ENCODE peak calls at places on chromosomes 4 and X, in six cellular contexts. One of them, this sample, is unnamed.

GRCh38 chr4:174265917-174266316 is 17.6 kb downstream of the FBXO8 start:
- DNase-seq in astrocyte of the spinal cord: no peak
- DNase-seq in suprapubic skin: no peak
- DNase-seq in A549: no peak
- DNase-seq in gastrocnemius medialis: no peak
- DNase-seq in CD8-positive, alpha-beta T cell: no peak
- DNase-seq in this sample: no peak

GRCh38 chr4:82886145-82886942 is 4.6 kb downstream of the SEC31A start:
- DNase-seq in astrocyte of the spinal cord: no peak
- DNase-seq in suprapubic skin: no peak
- DNase-seq in A549: no peak
- DNase-seq in gastrocnemius medialis: no peak
- DNase-seq in CD8-positive, alpha-beta T cell: no peak
- DNase-seq in this sample: no peak

GRCh38 chrX:8849462-8849861 is 48.3 kb upstream of the FAM9A start:
- DNase-seq in astrocyte of the spinal cord: no peak
- DNase-seq in suprapubic skin: no peak
- DNase-seq in A549: no peak
- DNase-seq in gastrocnemius medialis: no peak
- DNase-seq in CD8-positive, alpha-beta T cell: no peak
- DNase-seq in this sample: no peak

GRCh38 chr4:88008624-88009235 is 1.3 kb downstream of the PKD2 start:
- DNase-seq in astrocyte of the spinal cord: peak
- DNase-seq in suprapubic skin: no peak
- DNase-seq in A549: no peak
- DNase-seq in gastrocnemius medialis: no peak
- DNase-seq in CD8-positive, alpha-beta T cell: no peak
- DNase-seq in this sample: no peak

GRCh38 chr4:105130945-105131344 is 15.7 kb upstream of the TET2 start:
- DNase-seq in astrocyte of the spinal cord: no peak
- DNase-seq in suprapubic skin: no peak
- DNase-seq in A549: no peak
- DNase-seq in gastrocnemius medialis: no peak
- DNase-seq in CD8-positive, alpha-beta T cell: no peak
- DNase-seq in this sample: no peak

GRCh38 chrX:41076742-41077141 is 8.5 kb upstream of the USP9X start:
- DNase-seq in astrocyte of the spinal cord: no peak
- DNase-seq in suprapubic skin: no peak
- DNase-seq in A549: no peak
- DNase-seq in gastrocnemius medialis: no peak
- DNase-seq in CD8-positive, alpha-beta T cell: no peak
- DNase-seq in this sample: no peak

GRCh38 chr4:77015390-77015789 is 60.4 kb downstream of the CCNI start:
- DNase-seq in astrocyte of the spinal cord: peak
- DNase-seq in suprapubic skin: no peak
- DNase-seq in A549: no peak
- DNase-seq in gastrocnemius medialis: no peak
- DNase-seq in CD8-positive, alpha-beta T cell: no peak
- DNase-seq in this sample: no peak

GRCh38 chr4:118774989-118775388 is 60.9 kb downstream of the SEC24D start:
- DNase-seq in astrocyte of the spinal cord: peak
- DNase-seq in suprapubic skin: no peak
- DNase-seq in A549: no peak
- DNase-seq in gastrocnemius medialis: no peak
- DNase-seq in CD8-positive, alpha-beta T cell: no peak
- DNase-seq in this sample: no peak

GRCh38 chr4:25215506-25215905 is 18.3 kb upstream of the PI4K2B start:
- DNase-seq in astrocyte of the spinal cord: no peak
- DNase-seq in suprapubic skin: no peak
- DNase-seq in A549: no peak
- DNase-seq in gastrocnemius medialis: no peak
- DNase-seq in CD8-positive, alpha-beta T cell: no peak
- DNase-seq in this sample: no peak

GRCh38 chr4:146029939-146030710 is 91.5 kb upstream of the ZNF827 start:
- DNase-seq in astrocyte of the spinal cord: no peak
- DNase-seq in suprapubic skin: no peak
- DNase-seq in A549: no peak
- DNase-seq in gastrocnemius medialis: no peak
- DNase-seq in CD8-positive, alpha-beta T cell: no peak
- DNase-seq in this sample: no peak

GRCh38 chr4:110624016-110624770 is 1.3 kb upstream of the PITX2 start:
- DNase-seq in astrocyte of the spinal cord: no peak
- DNase-seq in suprapubic skin: no peak
- DNase-seq in A549: no peak
- DNase-seq in gastrocnemius medialis: no peak
- DNase-seq in CD8-positive, alpha-beta T cell: no peak
- DNase-seq in this sample: no peak

GRCh38 chr4:137572163-137572562 is 39.9 kb upstream of the PCDH18 start:
- DNase-seq in astrocyte of the spinal cord: no peak
- DNase-seq in suprapubic skin: no peak
- DNase-seq in A549: no peak
- DNase-seq in gastrocnemius medialis: no peak
- DNase-seq in CD8-positive, alpha-beta T cell: no peak
- DNase-seq in this sample: no peak

GRCh38 chr4:8385611-8386010 is 54.9 kb downstream of the ACOX3 start:
- DNase-seq in astrocyte of the spinal cord: no peak
- DNase-seq in suprapubic skin: no peak
- DNase-seq in A549: no peak
- DNase-seq in gastrocnemius medialis: no peak
- DNase-seq in CD8-positive, alpha-beta T cell: no peak
- DNase-seq in this sample: no peak

GRCh38 chr4:107701565-107701964 is 18.5 kb downstream of the PAPSS1 start:
- DNase-seq in astrocyte of the spinal cord: no peak
- DNase-seq in suprapubic skin: no peak
- DNase-seq in A549: no peak
- DNase-seq in gastrocnemius medialis: no peak
- DNase-seq in CD8-positive, alpha-beta T cell: no peak
- DNase-seq in this sample: no peak

GRCh38 chr4:147822128-147822527 is 90.2 kb downstream of the ARHGAP10 start:
- DNase-seq in astrocyte of the spinal cord: peak
- DNase-seq in suprapubic skin: peak
- DNase-seq in A549: no peak
- DNase-seq in gastrocnemius medialis: peak
- DNase-seq in CD8-positive, alpha-beta T cell: no peak
- DNase-seq in this sample: no peak

GRCh38 chr4:16597829-16598228 is 300.6 kb downstream of the LDB2 start:
- DNase-seq in astrocyte of the spinal cord: peak
- DNase-seq in suprapubic skin: no peak
- DNase-seq in A549: no peak
- DNase-seq in gastrocnemius medialis: no peak
- DNase-seq in CD8-positive, alpha-beta T cell: no peak
- DNase-seq in this sample: no peak

GRCh38 chr4:85703098-85703497 is 228.1 kb downstream of the ARHGAP24 start:
- DNase-seq in astrocyte of the spinal cord: no peak
- DNase-seq in suprapubic skin: no peak
- DNase-seq in A549: no peak
- DNase-seq in gastrocnemius medialis: no peak
- DNase-seq in CD8-positive, alpha-beta T cell: no peak
- DNase-seq in this sample: no peak

GRCh38 chrX:74104356-74105065 is 199.5 kb upstream of the ZCCHC13 start:
- DNase-seq in astrocyte of the spinal cord: peak
- DNase-seq in suprapubic skin: no peak
- DNase-seq in A549: no peak
- DNase-seq in gastrocnemius medialis: no peak
- DNase-seq in CD8-positive, alpha-beta T cell: no peak
- DNase-seq in this sample: no peak

GRCh38 chr4:8181844-8182243 is 17.2 kb upstream of the SH3TC1 start:
- DNase-seq in astrocyte of the spinal cord: no peak
- DNase-seq in suprapubic skin: no peak
- DNase-seq in A549: no peak
- DNase-seq in gastrocnemius medialis: no peak
- DNase-seq in CD8-positive, alpha-beta T cell: no peak
- DNase-seq in this sample: no peak

GRCh38 chrX:68121371-68121770 is 311.9 kb downstream of the OPHN1 start:
- DNase-seq in astrocyte of the spinal cord: no peak
- DNase-seq in suprapubic skin: no peak
- DNase-seq in A549: no peak
- DNase-seq in gastrocnemius medialis: no peak
- DNase-seq in CD8-positive, alpha-beta T cell: no peak
- DNase-seq in this sample: no peak

GRCh38 chr4:119692001-119692400 is 63.4 kb upstream of the PDE5A start:
- DNase-seq in astrocyte of the spinal cord: peak
- DNase-seq in suprapubic skin: no peak
- DNase-seq in A549: no peak
- DNase-seq in gastrocnemius medialis: no peak
- DNase-seq in CD8-positive, alpha-beta T cell: no peak
- DNase-seq in this sample: peak

GRCh38 chr4:71855944-71856343 is 72.1 kb upstream of the GC start:
- DNase-seq in astrocyte of the spinal cord: no peak
- DNase-seq in suprapubic skin: no peak
- DNase-seq in A549: no peak
- DNase-seq in gastrocnemius medialis: no peak
- DNase-seq in CD8-positive, alpha-beta T cell: no peak
- DNase-seq in this sample: no peak

GRCh38 chrX:144253356-144253755 is 369.5 kb downstream of the UBE2NL start:
- DNase-seq in astrocyte of the spinal cord: no peak
- DNase-seq in suprapubic skin: no peak
- DNase-seq in A549: no peak
- DNase-seq in gastrocnemius medialis: no peak
- DNase-seq in CD8-positive, alpha-beta T cell: no peak
- DNase-seq in this sample: no peak

DNA sequence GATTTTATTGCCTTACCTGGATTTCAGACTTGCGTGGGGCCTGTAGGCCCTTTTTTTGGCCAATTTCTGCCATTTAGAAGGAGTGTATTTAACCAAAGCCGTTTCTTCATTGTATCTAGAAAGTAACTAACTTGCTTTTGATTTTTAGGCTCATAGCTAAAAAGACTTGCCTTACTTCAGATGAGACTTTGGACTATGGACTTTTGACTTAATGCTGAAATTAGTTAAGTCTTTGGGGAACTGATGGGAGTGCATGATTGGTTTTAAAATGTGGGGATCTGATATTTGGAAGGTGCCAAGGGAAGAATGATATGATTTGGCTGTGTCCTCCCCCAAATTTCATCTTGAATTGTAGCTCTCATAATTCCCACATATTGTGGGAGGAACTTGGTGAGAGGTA is 7.7 kb upstream of the UGT2B10 start:
- DNase-seq in astrocyte of the spinal cord: no peak
- DNase-seq in suprapubic skin: no peak
- DNase-seq in A549: no peak
- DNase-seq in gastrocnemius medialis: no peak
- DNase-seq in CD8-positive, alpha-beta T cell: no peak
- DNase-seq in this sample: no peak
- H3K4me3 ChIP-seq in astrocyte of the spinal cord: no peak
- H3K4me3 ChIP-seq in suprapubic skin: no peak
- H3K4me3 ChIP-seq in A549: no peak
- H3K4me3 ChIP-seq in gastrocnemius medialis: no peak
- H3K4me3 ChIP-seq in CD8-positive, alpha-beta T cell: no peak
- H3K4me3 ChIP-seq in this sample: no peak

GRCh38 chr4:142407569-142407968 is 438.5 kb downstream of the INPP4B start:
- DNase-seq in astrocyte of the spinal cord: no peak
- DNase-seq in suprapubic skin: no peak
- DNase-seq in A549: no peak
- DNase-seq in gastrocnemius medialis: no peak
- DNase-seq in CD8-positive, alpha-beta T cell: no peak
- DNase-seq in this sample: no peak

GRCh38 chr4:142405021-142405991 is 440.8 kb downstream of the INPP4B start:
- DNase-seq in astrocyte of the spinal cord: peak
- DNase-seq in suprapubic skin: no peak
- DNase-seq in A549: peak
- DNase-seq in gastrocnemius medialis: peak
- DNase-seq in CD8-positive, alpha-beta T cell: peak
- DNase-seq in this sample: peak

GRCh38 chr4:142406917-142407501 is 439.1 kb downstream of the INPP4B start:
- DNase-seq in astrocyte of the spinal cord: no peak
- DNase-seq in suprapubic skin: no peak
- DNase-seq in A549: no peak
- DNase-seq in gastrocnemius medialis: no peak
- DNase-seq in CD8-positive, alpha-beta T cell: no peak
- DNase-seq in this sample: no peak

GRCh38 chr4:142404191-142404611 is 441.9 kb downstream of the INPP4B start:
- DNase-seq in astrocyte of the spinal cord: peak
- DNase-seq in suprapubic skin: no peak
- DNase-seq in A549: peak
- DNase-seq in gastrocnemius medialis: peak
- DNase-seq in CD8-positive, alpha-beta T cell: no peak
- DNase-seq in this sample: peak

DNA sequence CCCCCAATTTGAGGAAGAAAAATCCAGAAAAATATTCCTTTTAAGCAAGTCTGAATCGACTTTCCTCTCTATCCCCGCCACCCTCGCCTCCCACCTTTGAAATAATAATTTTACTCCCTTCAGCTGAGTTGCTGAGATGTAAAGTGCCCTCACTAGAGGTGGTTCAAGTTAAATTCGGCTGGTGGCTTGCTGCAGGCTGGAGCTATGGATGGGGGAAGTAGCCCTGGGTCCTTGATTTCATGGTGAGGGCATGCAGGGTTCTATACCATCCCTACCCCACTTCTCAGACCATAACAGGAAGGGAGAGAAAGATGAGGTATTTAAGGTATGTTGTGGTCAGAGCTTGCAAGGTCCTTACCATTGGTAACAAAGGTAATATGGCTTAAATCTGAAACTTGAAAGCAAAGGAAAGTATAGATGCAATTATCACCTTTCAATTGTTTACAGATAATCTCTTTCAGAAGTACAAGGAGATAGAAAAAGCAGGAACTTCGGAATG is 440.0 kb downstream of the INPP4B start:
- DNase-seq in astrocyte of the spinal cord: peak
- DNase-seq in suprapubic skin: no peak
- DNase-seq in A549: no peak
- DNase-seq in gastrocnemius medialis: no peak
- DNase-seq in CD8-positive, alpha-beta T cell: no peak
- DNase-seq in this sample: no peak
- H3K4me3 ChIP-seq in astrocyte of the spinal cord: no peak
- H3K4me3 ChIP-seq in suprapubic skin: no peak
- H3K4me3 ChIP-seq in A549: peak
- H3K4me3 ChIP-seq in gastrocnemius medialis: no peak
- H3K4me3 ChIP-seq in CD8-positive, alpha-beta T cell: peak
- H3K4me3 ChIP-seq in this sample: peak

GRCh38 chr4:55397024-55397520 is 1.3 kb downstream of the TMEM165 start:
- DNase-seq in astrocyte of the spinal cord: peak
- DNase-seq in suprapubic skin: no peak
- DNase-seq in A549: no peak
- DNase-seq in gastrocnemius medialis: no peak
- DNase-seq in CD8-positive, alpha-beta T cell: no peak
- DNase-seq in this sample: peak

GRCh38 chr4:55399581-55399980 is 3.8 kb downstream of the TMEM165 start:
- DNase-seq in astrocyte of the spinal cord: no peak
- DNase-seq in suprapubic skin: no peak
- DNase-seq in A549: no peak
- DNase-seq in gastrocnemius medialis: no peak
- DNase-seq in CD8-positive, alpha-beta T cell: no peak
- DNase-seq in this sample: no peak

GRCh38 chr4:55398461-55398860 is 2.7 kb downstream of the TMEM165 start:
- DNase-seq in astrocyte of the spinal cord: no peak
- DNase-seq in suprapubic skin: no peak
- DNase-seq in A549: no peak
- DNase-seq in gastrocnemius medialis: no peak
- DNase-seq in CD8-positive, alpha-beta T cell: no peak
- DNase-seq in this sample: no peak

GRCh38 chr4:55397521-55398321 is 2.0 kb downstream of the TMEM165 start:
- DNase-seq in astrocyte of the spinal cord: peak
- DNase-seq in suprapubic skin: no peak
- DNase-seq in A549: no peak
- DNase-seq in gastrocnemius medialis: no peak
- DNase-seq in CD8-positive, alpha-beta T cell: no peak
- DNase-seq in this sample: no peak

GRCh38 chr4:55398966-55399365 is 3.2 kb downstream of the TMEM165 start:
- DNase-seq in astrocyte of the spinal cord: no peak
- DNase-seq in suprapubic skin: no peak
- DNase-seq in A549: no peak
- DNase-seq in gastrocnemius medialis: no peak
- DNase-seq in CD8-positive, alpha-beta T cell: no peak
- DNase-seq in this sample: no peak
- H3K4me3 ChIP-seq in astrocyte of the spinal cord: peak
- H3K4me3 ChIP-seq in suprapubic skin: peak
- H3K4me3 ChIP-seq in A549: peak
- H3K4me3 ChIP-seq in gastrocnemius medialis: peak
- H3K4me3 ChIP-seq in CD8-positive, alpha-beta T cell: no peak
- H3K4me3 ChIP-seq in this sample: peak

GRCh38 chr4:160319221-160319867 is 1216.5 kb downstream of the RAPGEF2 start:
- DNase-seq in astrocyte of the spinal cord: peak
- DNase-seq in suprapubic skin: no peak
- DNase-seq in A549: peak
- DNase-seq in gastrocnemius medialis: no peak
- DNase-seq in CD8-positive, alpha-beta T cell: no peak
- DNase-seq in this sample: no peak
- H3K4me3 ChIP-seq in astrocyte of the spinal cord: no peak
- H3K4me3 ChIP-seq in suprapubic skin: no peak
- H3K4me3 ChIP-seq in A549: peak
- H3K4me3 ChIP-seq in gastrocnemius medialis: no peak
- H3K4me3 ChIP-seq in CD8-positive, alpha-beta T cell: no peak
- H3K4me3 ChIP-seq in this sample: no peak

This sample was measured in thoracic aorta.